ENCODE peak calls at places on chromosome 12, in five cellular contexts. E is stomach, P is OCI-LY7, S is mammary epithelial cell, G is cardiac muscle cell. T is an unnamed sample.
A peak's percentile ranks its signal among the peaks of the same experiment; 100 is the strongest.

GRCh38 chr12:1575799-1576401 is 18.5 kb downstream of the FBXL14 start:
- DNase-seq in E (no peak), P (no peak), S (no peak), G (peak; percentile 60), T (no peak)

GRCh38 chr12:122052285-122052684 is 26.3 kb upstream of the MLXIP start:
- DNase-seq in E (no peak), P (no peak), S (no peak), G (peak; percentile 46), T (no peak)

GRCh38 chr12:91172051-91172450 is 10.6 kb downstream of the DCN start:
- DNase-seq in E (no peak), P (no peak), S (no peak), G (peak; percentile 63), T (no peak)

GRCh38 chr12:32331133-32331532 is 68.2 kb upstream of the FGD4 start:
- DNase-seq in E (no peak), P (no peak), S (peak; percentile 2), G (peak; percentile 15), T (no peak)

GRCh38 chr12:89949457-89950195 is 241.0 kb upstream of the ATP2B1 start:
- DNase-seq in E (no peak), P (peak; percentile 60), S (peak; percentile 91), G (peak; percentile 88), T (peak; percentile 20)

GRCh38 chr12:88854260-88854659 is 274.0 kb upstream of the KITLG start:
- DNase-seq in E (no peak), P (no peak), S (peak; percentile 90), G (peak; percentile 53), T (no peak)

GRCh38 chr12:2891240-2892053 is 756 bp downstream of the TULP3 start:
- DNase-seq in E (peak; percentile 47), P (peak; percentile 17), S (peak; percentile 56), G (peak; percentile 71), T (peak; percentile 39)

GRCh38 chr12:75834591-75834990 is 197.0 kb downstream of the PHLDA1 start:
- DNase-seq in E (no peak), P (no peak), S (no peak), G (no peak), T (no peak)

DNA sequence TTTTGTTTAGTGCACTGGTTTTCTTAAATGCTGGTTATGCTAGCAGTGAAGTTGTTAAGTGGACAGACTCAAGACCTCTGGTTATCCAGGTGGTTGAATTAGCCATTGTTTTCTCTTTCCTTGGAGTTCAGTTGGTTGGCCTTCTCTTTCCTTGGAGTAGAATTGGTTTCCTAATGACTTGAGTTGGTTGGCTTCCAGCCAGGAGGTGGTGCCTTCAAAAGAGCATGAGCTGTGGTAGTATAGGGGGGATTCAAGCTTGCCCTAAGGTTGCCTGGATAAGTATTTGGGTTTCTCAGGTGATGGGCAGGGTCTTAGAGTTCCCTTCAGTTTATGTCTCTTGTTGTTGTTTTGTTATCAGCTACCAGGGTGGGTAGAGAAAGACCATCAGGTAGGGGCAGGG is 92.5 kb downstream of the ATP23 start:
- DNase-seq in E (no peak), P (no peak), S (no peak), G (no peak), T (no peak)
- H3K9me3 ChIP-seq in E (peaks cover 43% of the 10 kb centered on the region), P (peaks cover 14% of the 10 kb centered on the region), S (peaks cover 9% of the 10 kb centered on the region), G (no peaks in the 10 kb centered on the region), T (peaks cover 14% of the 10 kb centered on the region)

GRCh38 chr12:22121224-22121623 is 75.2 kb downstream of the CMAS start:
- DNase-seq in E (no peak), P (peak; percentile 22), S (no peak), G (no peak), T (no peak)
- TF ChIP-seq CTCF in E (no peak), P (peak; percentile 60), S (no peak), G (no peak), T (no peak)

DNA sequence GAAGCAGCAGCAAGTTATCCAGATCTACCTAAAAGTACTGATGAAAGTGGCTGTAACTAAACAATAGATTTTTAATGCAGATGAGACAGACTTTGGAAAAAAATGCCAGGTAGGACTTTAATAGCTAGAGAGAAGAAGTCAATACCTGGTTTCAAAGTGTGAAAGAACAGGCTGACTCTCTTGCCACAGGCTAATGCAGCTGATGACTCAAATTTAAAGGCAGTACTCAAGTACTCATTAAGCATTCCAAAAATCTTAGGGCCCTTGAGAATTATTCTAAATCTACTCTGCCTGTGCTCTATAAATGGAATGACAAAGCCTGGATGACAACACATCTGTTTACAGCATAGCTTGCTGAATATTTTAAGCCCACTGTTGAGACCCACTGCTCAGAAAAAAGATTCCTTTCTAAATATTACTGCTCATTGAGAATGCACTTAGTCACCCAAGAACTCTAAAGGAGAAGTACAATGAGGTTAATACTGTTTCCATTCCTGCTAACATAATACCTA is 68.6 kb upstream of the SYT1 start:
- DNase-seq in E (no peak), P (no peak), S (peak; percentile 57), G (no peak), T (no peak)
- H3K4me3 ChIP-seq in E (no peak overlapping the region), P (no peak overlapping the region), S (no peak overlapping the region), G (no peak overlapping the region), T (no peak overlapping the region)

GRCh38 chr12:46743471-46743870 is 82.3 kb downstream of the SLC38A4 start:
- DNase-seq in E (no peak), P (no peak), S (no peak), G (no peak), T (no peak)
- H3K9me3 ChIP-seq in E (peaks cover 58% of the 10 kb centered on the region), P (no peaks in the 10 kb centered on the region), S (no peaks in the 10 kb centered on the region), G (no peaks in the 10 kb centered on the region), T (no peaks in the 10 kb centered on the region)

GRCh38 chr12:82097438-82097837 is 260.7 kb downstream of the CCDC59 start:
- DNase-seq in E (no peak), P (no peak), S (no peak), G (no peak), T (no peak)
- TF ChIP-seq CTCF in E (no peak), P (no peak), S (no peak), G (no peak), T (no peak)

GRCh38 chr12:16828891-16829290 is 222.9 kb upstream of the LMO3 start:
- DNase-seq in E (no peak), P (no peak), S (no peak), G (no peak), T (no peak)
- H3K4me3 ChIP-seq in E (no peak overlapping the region), P (no peak overlapping the region), S (no peak overlapping the region), G (no peak overlapping the region), T (no peak overlapping the region)

T was measured in DND-41.